ENCODE peak calls at places on chromosomes 6 and 20, in six cellular contexts. J is neural progenitor cell, B is cardiac muscle cell, D is C1 segment of cervical spinal cord, F is posterior vena cava, G is ecto neural progenitor cell. S is an unnamed sample.
A peak's percentile ranks its signal among the peaks of the same experiment; 100 is the strongest.

GRCh38 chr6:144104898-144105487 is 9.6 kb upstream of the SF3B5 start:
- DNase-seq in J (peak; percentile 64), G (no peak), F (no peak), B (peak; percentile 86), D (peak; percentile 7), S (peak; percentile 26)

GRCh38 chr6:3912366-3913076 is 63.3 kb downstream of the FAM50B start:
- DNase-seq in F (no peak), G (no peak), B (no peak), J (no peak), D (no peak), S (no peak)

GRCh38 chr6:34813028-34813742 is 21.3 kb downstream of the BLTP3A start:
- DNase-seq in D (no peak), J (no peak), G (no peak), B (no peak), F (no peak), S (no peak)

GRCh38 chr20:32024683-32025295 is 14.6 kb downstream of the CCM2L start:
- DNase-seq in F (no peak), J (no peak), G (no peak), D (no peak), B (no peak), S (no peak)

GRCh38 chr6:158666637-158667359 is 16.9 kb downstream of the SYTL3 start:
- DNase-seq in F (no peak), G (no peak), D (no peak), J (no peak), B (peak; percentile 89), S (no peak)

GRCh38 chr6:34151321-34152041 is 5.6 kb upstream of the GRM4 start:
- DNase-seq in J (peak; percentile 39), B (no peak), F (peak; percentile 46), D (no peak), G (peak; percentile 48), S (no peak)

GRCh38 chr20:53785320-53785719 is 191.7 kb upstream of the ZNF217 start:
- DNase-seq in J (no peak), D (no peak), F (no peak), B (no peak), G (no peak), S (no peak)

GRCh38 chr6:4384638-4385036 is 249.3 kb upstream of the ECI2 start:
- DNase-seq in D (no peak), G (no peak), F (no peak), J (peak; percentile 68), B (no peak), S (no peak)

GRCh38 chr6:29941476-29941875 is 856 bp upstream of the HLA-A start:
- DNase-seq in G (no peak), D (no peak), J (no peak), B (no peak), F (no peak), S (no peak)

GRCh38 chr6:166849762-166850181 is 106.6 kb downstream of the RNASET2 start:
- DNase-seq in B (peak; percentile 22), G (no peak), F (peak; percentile 45), D (no peak), J (no peak), S (no peak)

GRCh38 chr6:139834232-139834631 is 459.8 kb upstream of the CITED2 start:
- DNase-seq in B (no peak), D (no peak), F (no peak), G (no peak), J (no peak), S (no peak)

GRCh38 chr6:162443101-162443500 is 284.5 kb downstream of the PRKN start:
- DNase-seq in B (no peak), J (no peak), D (peak; percentile 36), G (no peak), F (no peak), S (no peak)

GRCh38 chr6:73630401-73630800 is 23.4 kb downstream of the SLC17A5 start:
- DNase-seq in F (no peak), G (no peak), D (no peak), B (no peak), J (peak; percentile 3), S (no peak)

GRCh38 chr6:170221753-170222400 is 69.0 kb downstream of the DLL1 start:
- DNase-seq in D (no peak), F (peak; percentile 63), J (no peak), B (no peak), G (peak; percentile 46), S (no peak)

GRCh38 chr6:51495016-51495805 is 592.2 kb downstream of the PKHD1 start:
- DNase-seq in G (no peak), J (peak; percentile 21), F (no peak), D (peak; percentile 28), B (no peak), S (no peak)

GRCh38 chr6:69914015-69914485 is 47.7 kb downstream of the COL19A1 start:
- DNase-seq in F (no peak), G (no peak), J (peak; percentile 87), D (no peak), B (no peak), S (no peak)

GRCh38 chr6:96002912-96003311 is 12.9 kb upstream of the FUT9 start:
- DNase-seq in B (no peak), D (no peak), G (no peak), F (peak; percentile 69), J (no peak), S (no peak)

GRCh38 chr6:100001915-100002388 is 7.9 kb upstream of the MCHR2 start:
- DNase-seq in G (peak; percentile 55), D (peak; percentile 2), F (no peak), B (peak; percentile 74), J (peak; percentile 68), S (peak; percentile 22)

GRCh38 chr6:163661271-163661671 is 246.8 kb downstream of the QKI start:
- DNase-seq in F (no peak), J (no peak), G (no peak), D (no peak), B (no peak), S (no peak)

GRCh38 chr6:106279179-106279578 is 46.4 kb downstream of the ATG5 start:
- DNase-seq in F (no peak), D (no peak), B (no peak), G (no peak), J (no peak), S (no peak)